ENCODE peak calls at places on chromosomes 16 and 17, in nine cellular contexts. O, A, B, W, Z, N, K, I and Q are unnamed samples.

GRCh38 chr17:47254403-47254943 is 846 bp downstream of the ITGB3 start:
- DNase-seq in O (no peak), A (no peak), B (no peak), W (no peak), Z (no peak), N (no peak), K (no peak), I (no peak), Q (no peak)

GRCh38 chr17:54626146-54626703 is 274.4 kb upstream of the TOM1L1 start:
- DNase-seq in O (no peak), A (no peak), B (no peak), W (no peak), Z (no peak), N (no peak), K (no peak), I (no peak), Q (no peak)

GRCh38 chr17:58741121-58741625 is 14.5 kb upstream of the PPM1E start:
- DNase-seq in O (peak), A (no peak), B (no peak), W (peak), Z (no peak), N (peak), K (peak), I (no peak), Q (no peak)

GRCh38 chr17:63445065-63445464 is 1.0 kb downstream of the CYB561 start:
- DNase-seq in O (no peak), A (no peak), B (no peak), W (no peak), Z (no peak), N (no peak), K (peak), I (no peak), Q (no peak)

GRCh38 chr17:63774141-63774981 is at the start of gene DDX42:
- DNase-seq in O (peak), A (peak), B (no peak), W (no peak), Z (peak), N (peak), K (peak), I (peak), Q (no peak)

GRCh38 chr16:66561381-66562080 is 4.7 kb upstream of the CMTM1 start:
- DNase-seq in O (no peak), A (no peak), B (no peak), W (no peak), Z (no peak), N (no peak), K (no peak), I (no peak), Q (no peak)

GRCh38 chr17:35312790-35313711 is 60.4 kb downstream of the SLFN11 start:
- DNase-seq in O (peak), A (no peak), B (no peak), W (peak), Z (peak), N (peak), K (peak), I (no peak), Q (peak)

GRCh38 chr16:87392823-87393679 is 915 bp downstream of the MAP1LC3B start:
- DNase-seq in O (peak), A (no peak), B (no peak), W (no peak), Z (peak), N (peak), K (peak), I (no peak), Q (peak)

GRCh38 chr16:89191033-89191900 is 9.1 kb downstream of the SLC22A31 start:
- DNase-seq in O (no peak), A (no peak), B (peak), W (no peak), Z (peak), N (no peak), K (no peak), I (no peak), Q (no peak)

GRCh38 chr16:71421911-71422310 is 19.9 kb downstream of the TLE7 start:
- DNase-seq in O (no peak), A (no peak), B (no peak), W (peak), Z (no peak), N (peak), K (peak), I (no peak), Q (peak)

GRCh38 chr16:86029131-86029741 is 130.3 kb downstream of the IRF8 start:
- DNase-seq in O (no peak), A (no peak), B (peak), W (no peak), Z (no peak), N (peak), K (no peak), I (no peak), Q (no peak)

GRCh38 chr16:22670551-22670970 is 143.4 kb upstream of the HS3ST2 start:
- DNase-seq in O (no peak), A (no peak), B (no peak), W (peak), Z (no peak), N (no peak), K (peak), I (no peak), Q (no peak)

GRCh38 chr17:57881783-57882291 is 32.0 kb upstream of the MRPS23 start:
- DNase-seq in O (no peak), A (no peak), B (no peak), W (no peak), Z (no peak), N (no peak), K (no peak), I (no peak), Q (no peak)

GRCh38 chr17:36627101-36627500 is 25.7 kb downstream of the MRM1 start:
- DNase-seq in O (no peak), A (no peak), B (no peak), W (no peak), Z (no peak), N (no peak), K (no peak), I (no peak), Q (no peak)

GRCh38 chr17:36972905-36973304 is 24.2 kb downstream of the AATF start:
- DNase-seq in O (no peak), A (no peak), B (no peak), W (no peak), Z (no peak), N (no peak), K (no peak), I (no peak), Q (no peak)

GRCh38 chr16:85592700-85593502 is 20.2 kb upstream of the GSE1 start:
- DNase-seq in O (no peak), A (no peak), B (no peak), W (no peak), Z (no peak), N (peak), K (peak), I (no peak), Q (no peak)

GRCh38 chr16:87171723-87172122 is 145.5 kb downstream of the C16orf95 start:
- DNase-seq in O (no peak), A (no peak), B (no peak), W (no peak), Z (no peak), N (no peak), K (no peak), I (no peak), Q (no peak)

GRCh38 chr17:30831257-30831656 is 509 bp upstream of the ATAD5 start:
- DNase-seq in O (no peak), A (no peak), B (no peak), W (no peak), Z (no peak), N (peak), K (no peak), I (no peak), Q (peak)

GRCh38 chr17:48494335-48494734 is 36.5 kb downstream of the HOXB1 start:
- DNase-seq in O (no peak), A (no peak), B (no peak), W (no peak), Z (no peak), N (peak), K (peak), I (no peak), Q (no peak)

GRCh38 chr17:52159159-52159809 is 770 bp upstream of the CA10 start:
- DNase-seq in O (no peak), A (no peak), B (no peak), W (no peak), Z (no peak), N (no peak), K (no peak), I (no peak), Q (no peak)

GRCh38 chr16:66266436-66267286 is 99.8 kb upstream of the CDH5 start:
- DNase-seq in O (peak), A (no peak), B (peak), W (no peak), Z (peak), N (peak), K (no peak), I (no peak), Q (no peak)

GRCh38 chr16:11016524-11016988 is 72.2 kb downstream of the CLEC16A start:
- DNase-seq in O (peak), A (no peak), B (no peak), W (no peak), Z (no peak), N (no peak), K (peak), I (no peak), Q (no peak)

GRCh38 chr17:47239663-47240374 is 13.8 kb upstream of the ITGB3 start:
- DNase-seq in O (peak), A (no peak), B (peak), W (peak), Z (peak), N (peak), K (peak), I (peak), Q (peak)

GRCh38 chr16:86363836-86364618 is 146.3 kb upstream of the FOXF1 start:
- DNase-seq in O (no peak), A (no peak), B (no peak), W (no peak), Z (no peak), N (no peak), K (no peak), I (no peak), Q (no peak)

GRCh38 chr17:37746617-37747016 is 1.8 kb upstream of the HNF1B start:
- DNase-seq in O (no peak), A (no peak), B (no peak), W (no peak), Z (no peak), N (no peak), K (no peak), I (no peak), Q (no peak)

GRCh38 chr16:11603331-11603750 is 16.6 kb upstream of the LITAF start:
- DNase-seq in O (no peak), A (no peak), B (no peak), W (no peak), Z (no peak), N (no peak), K (no peak), I (no peak), Q (no peak)

GRCh38 chr17:58279736-58280479 is 827 bp downstream of the MPO start:
- DNase-seq in O (no peak), A (no peak), B (no peak), W (no peak), Z (no peak), N (no peak), K (no peak), I (no peak), Q (peak)

GRCh38 chr17:82317394-82318168 is at the start of gene CD7:
- DNase-seq in O (no peak), A (no peak), B (no peak), W (no peak), Z (no peak), N (no peak), K (no peak), I (no peak), Q (no peak)

GRCh38 chr16:57941016-57941656 is 29.8 kb downstream of the CNGB1 start:
- DNase-seq in O (peak), A (no peak), B (no peak), W (no peak), Z (peak), N (peak), K (peak), I (no peak), Q (no peak)

GRCh38 chr17:37310940-37311339 is 64.8 kb upstream of the C17orf78 start:
- DNase-seq in O (no peak), A (no peak), B (no peak), W (no peak), Z (no peak), N (no peak), K (no peak), I (no peak), Q (no peak)

GRCh38 chr17:72145972-72146755 is 25.3 kb downstream of the SOX9 start:
- DNase-seq in O (no peak), A (no peak), B (no peak), W (no peak), Z (no peak), N (peak), K (peak), I (no peak), Q (no peak)

GRCh38 chr17:72145562-72145961 is 24.7 kb downstream of the SOX9 start:
- DNase-seq in O (no peak), A (no peak), B (no peak), W (no peak), Z (no peak), N (no peak), K (no peak), I (no peak), Q (no peak)

GRCh38 chr17:72152392-72152727 is 31.5 kb downstream of the SOX9 start:
- DNase-seq in O (no peak), A (no peak), B (no peak), W (no peak), Z (no peak), N (no peak), K (peak), I (no peak), Q (no peak)

GRCh38 chr17:72151565-72152391 is 31.0 kb downstream of the SOX9 start:
- DNase-seq in O (peak), A (peak), B (no peak), W (peak), Z (peak), N (peak), K (peak), I (no peak), Q (no peak)

DNA sequence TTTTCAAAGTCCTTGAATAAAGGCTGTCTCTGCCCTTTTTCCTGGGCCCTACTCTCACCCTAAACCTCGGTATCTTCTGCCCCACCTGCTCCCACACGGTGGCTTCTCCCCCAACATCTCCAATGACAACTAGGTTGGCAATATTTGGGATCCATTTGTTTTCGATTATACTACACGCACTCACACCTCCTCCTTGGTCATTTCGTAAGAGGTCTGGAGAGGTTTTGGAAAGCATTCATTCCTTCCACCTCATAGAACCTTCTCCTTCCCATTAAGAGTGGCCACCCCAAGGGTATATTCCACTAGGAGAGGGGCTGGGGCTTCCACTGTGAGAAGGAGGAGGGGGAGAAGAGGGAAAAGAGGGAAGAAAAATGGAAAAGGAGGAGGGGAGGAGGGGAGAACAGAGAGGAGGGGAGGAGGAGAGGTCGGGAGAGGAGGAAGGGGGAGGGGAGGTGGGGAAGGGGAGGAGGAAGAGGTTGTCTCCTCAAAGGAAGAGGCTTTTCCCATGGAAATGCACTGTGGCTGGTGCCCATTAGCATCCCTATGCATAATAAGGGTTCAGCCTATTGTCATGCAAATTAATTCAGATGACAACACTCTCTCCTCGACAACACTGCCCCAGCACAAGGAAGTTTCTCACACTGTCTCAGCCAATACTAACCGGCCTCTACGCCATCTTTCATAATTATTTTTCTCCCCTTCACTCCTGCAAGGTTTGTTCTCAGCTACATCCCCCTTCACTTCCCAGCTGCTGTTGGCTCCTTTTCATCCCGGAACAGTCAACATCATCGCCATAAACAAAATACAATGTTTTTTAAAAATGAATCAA is 30.0 kb downstream of the SOX9 start:
- DNase-seq in O (no peak), A (no peak), B (no peak), W (no peak), Z (no peak), N (no peak), K (no peak), I (no peak), Q (no peak)
- H3K4me3 ChIP-seq in O (no peak), A (peak), B (no peak), W (peak), Z (no peak), N (no peak), K (peak), I (no peak), Q (no peak)

DNA sequence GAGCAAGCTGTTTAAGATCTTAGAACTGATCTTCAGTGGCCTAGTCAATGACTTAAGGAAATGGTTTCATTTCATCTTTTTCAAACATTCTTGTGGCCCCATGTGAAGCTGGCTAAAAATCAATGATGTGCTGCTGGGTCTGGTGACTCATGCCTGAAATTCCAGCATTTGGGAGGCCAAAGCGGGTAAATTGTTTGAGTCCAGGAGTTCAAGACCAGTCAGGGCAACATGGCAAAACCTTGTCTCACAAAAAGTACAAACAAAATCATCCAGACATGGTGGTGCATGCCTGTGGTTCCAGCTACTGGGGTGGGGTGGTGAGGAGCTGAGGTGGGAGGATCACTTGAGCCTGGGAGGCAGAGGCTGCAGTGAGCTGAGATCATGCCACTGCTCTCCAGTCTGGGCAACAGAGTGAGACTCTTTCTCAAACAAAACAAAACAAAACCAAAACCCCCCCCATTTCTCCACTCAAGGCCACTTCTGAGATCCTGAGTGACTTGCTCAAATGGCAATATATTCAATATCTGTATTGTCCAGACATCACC is 17.4 kb upstream of the COL1A1 start:
- DNase-seq in O (peak), A (no peak), B (peak), W (peak), Z (no peak), N (peak), K (peak), I (no peak), Q (no peak)
- H3K4me3 ChIP-seq in O (no peak), A (no peak), B (no peak), W (no peak), Z (no peak), N (no peak), K (peak), I (no peak), Q (no peak)

GRCh38 chr16:3578121-3578520 is 918 bp upstream of the NLRC3 start:
- DNase-seq in O (no peak), A (no peak), B (no peak), W (no peak), Z (no peak), N (no peak), K (no peak), I (no peak), Q (no peak)

GRCh38 chr16:3574195-3574594 is 3.0 kb downstream of the NLRC3 start:
- DNase-seq in O (no peak), A (no peak), B (peak), W (no peak), Z (no peak), N (no peak), K (no peak), I (no peak), Q (no peak)

GRCh38 chr16:3575491-3575890 is 1.7 kb downstream of the NLRC3 start:
- DNase-seq in O (no peak), A (no peak), B (no peak), W (no peak), Z (no peak), N (no peak), K (no peak), I (no peak), Q (no peak)

GRCh38 chr16:3577302-3577752 is at the start of gene NLRC3:
- DNase-seq in O (no peak), A (no peak), B (peak), W (no peak), Z (no peak), N (no peak), K (no peak), I (no peak), Q (no peak)

GRCh38 chr16:3576211-3576610 is 992 bp downstream of the NLRC3 start:
- DNase-seq in O (no peak), A (no peak), B (no peak), W (no peak), Z (no peak), N (no peak), K (no peak), I (no peak), Q (no peak)
- H3K4me3 ChIP-seq in O (no peak), A (no peak), B (no peak), W (no peak), Z (no peak), N (no peak), K (no peak), I (peak), Q (no peak)

DNA sequence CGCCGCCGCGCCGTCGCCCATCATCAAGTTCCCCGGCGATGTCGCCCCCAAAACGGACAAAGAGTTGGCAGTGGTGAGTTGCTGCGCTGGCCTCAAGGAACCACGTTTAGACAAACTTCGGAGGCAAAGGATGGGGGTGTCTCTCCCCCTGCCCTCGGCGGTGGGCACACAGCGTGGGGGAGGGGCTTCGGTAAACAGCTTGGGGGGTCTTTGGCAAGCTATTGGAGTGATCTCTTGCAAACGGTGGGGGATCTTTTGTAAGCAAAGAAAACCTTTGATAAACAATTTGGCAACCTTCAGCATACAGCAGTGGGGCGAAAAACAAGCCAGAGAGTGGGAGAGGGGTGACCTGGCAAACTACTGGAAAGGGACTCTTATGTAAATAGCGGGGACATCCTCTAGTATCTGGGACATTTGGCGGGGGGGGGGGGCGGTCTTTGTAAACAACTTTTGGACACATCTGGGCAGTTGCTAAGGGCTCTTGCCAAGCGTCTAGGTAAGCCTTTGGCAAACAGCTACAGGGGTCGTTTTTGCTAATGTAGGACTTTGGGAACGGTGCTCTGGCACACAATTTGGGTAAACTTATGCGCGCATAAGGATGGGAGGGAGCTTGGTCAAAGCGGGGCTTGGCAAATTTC is 681 bp downstream of the MMP2 start:
- DNase-seq in O (no peak), A (no peak), B (no peak), W (no peak), Z (no peak), N (no peak), K (no peak), I (no peak), Q (no peak)
- H3K4me3 ChIP-seq in O (peak), A (peak), B (peak), W (no peak), Z (peak), N (peak), K (no peak), I (peak), Q (no peak)

DNA sequence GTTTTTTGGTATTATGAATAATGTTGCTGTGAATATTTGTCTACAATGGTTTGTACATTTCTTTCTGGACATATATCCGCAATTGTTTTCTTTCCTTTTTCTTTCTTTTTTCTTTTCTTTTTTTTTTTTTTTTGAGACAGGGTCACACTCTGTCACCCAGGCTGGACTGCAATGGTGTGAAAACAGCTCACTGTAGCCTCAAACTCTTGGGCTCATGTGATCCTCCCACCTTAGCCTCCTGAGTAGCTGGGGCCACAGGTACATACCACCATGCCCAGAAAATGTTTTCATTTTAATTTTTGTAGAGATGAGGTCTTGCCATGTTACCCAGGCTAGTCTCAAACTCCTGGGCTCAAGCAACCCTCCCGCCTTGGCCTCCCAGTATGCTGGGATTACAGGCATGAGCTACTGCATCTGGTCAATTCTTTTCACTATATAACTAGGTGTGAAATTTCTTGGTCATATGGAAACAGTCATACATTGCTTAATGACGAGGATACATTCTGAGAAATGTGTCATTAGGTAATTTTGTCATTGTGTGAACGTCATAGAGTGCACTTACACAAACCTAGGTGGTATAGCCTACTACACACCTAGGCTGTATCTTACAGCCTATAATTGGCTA is 15.2 kb downstream of the IL21R start:
- DNase-seq in O (no peak), A (no peak), B (no peak), W (no peak), Z (no peak), N (no peak), K (no peak), I (no peak), Q (no peak)
- H3K4me3 ChIP-seq in O (no peak), A (no peak), B (no peak), W (no peak), Z (no peak), N (no peak), K (no peak), I (no peak), Q (no peak)

GRCh38 chr17:81285894-81286293 is 9.2 kb downstream of the SLC38A10 start:
- DNase-seq in O (no peak), A (no peak), B (no peak), W (no peak), Z (no peak), N (no peak), K (no peak), I (no peak), Q (no peak)
- H3K4me3 ChIP-seq in O (no peak), A (peak), B (no peak), W (no peak), Z (no peak), N (no peak), K (no peak), I (peak), Q (peak)